ENCODE peak calls at places on chromosome 12, in five cellular contexts. W is RWPE1, R is NAMALWA, M is iPS DF 19.7, A is fibroblast of mammary gland. Z is an unnamed sample.

GRCh38 chr12:113641426-113641825 is 169.8 kb upstream of the LHX5 start:
- DNase-seq in A (no peak), M (no peak), R (no peak), W (no peak), Z (no peak)

GRCh38 chr12:101474711-101475386 is at the start of gene SPIC:
- DNase-seq in W (no peak), A (no peak), R (no peak), M (no peak), Z (no peak)

GRCh38 chr12:58764100-58764953 is 156.0 kb downstream of the LRIG3 start:
- DNase-seq in M (no peak), R (no peak), W (no peak), A (no peak), Z (no peak)

GRCh38 chr12:75784591-75784990 is 247.0 kb downstream of the PHLDA1 start:
- DNase-seq in W (no peak), M (no peak), A (no peak), R (no peak), Z (peak)

GRCh38 chr12:32568241-32568640 is 110.9 kb upstream of the DNM1L start:
- DNase-seq in A (peak), M (no peak), R (no peak), W (peak), Z (peak)

GRCh38 chr12:128449146-128449894 is 182.3 kb downstream of the TMEM132C start:
- DNase-seq in R (no peak), W (no peak), A (no peak), M (no peak), Z (peak)

GRCh38 chr12:124694846-124695497 is 127.6 kb upstream of the NCOR2 start:
- DNase-seq in W (peak), M (no peak), A (peak), R (no peak), Z (no peak)

GRCh38 chr12:66279127-66279712 is 23.1 kb upstream of the HELB start:
- DNase-seq in W (peak), A (peak), M (no peak), R (peak), Z (no peak)

GRCh38 chr12:129854591-129854990 is 49.2 kb downstream of the TMEM132D start:
- DNase-seq in M (no peak), W (no peak), A (no peak), R (no peak), Z (no peak)

GRCh38 chr12:2360630-2361170 is 307.9 kb downstream of the CACNA1C start:
- DNase-seq in W (no peak), R (peak), A (no peak), M (no peak), Z (no peak)

GRCh38 chr12:42744539-42745156 is 155.1 kb upstream of the PRICKLE1 start:
- DNase-seq in M (no peak), W (no peak), A (peak), R (no peak), Z (no peak)

GRCh38 chr12:96295532-96296160 is 101.5 kb downstream of the ELK3 start:
- DNase-seq in M (no peak), A (peak), R (no peak), W (no peak), Z (no peak)

GRCh38 chr12:34396861-34397590 is 374.7 kb downstream of the ALG10 start:
- DNase-seq in W (no peak), A (no peak), M (no peak), R (no peak), Z (no peak)

Z was measured in COR-L47.